ENCODE peak calls at places on chromosomes 12 and 14, in six cellular contexts. One of them, this sample, is unnamed.

GRCh38 chr14:22112004-22112403 is 438.4 kb upstream of the OR4E1 start:
- DNase-seq in renal cortical epithelial cell: no peak
- DNase-seq in NCI-H1105 treated with DMSO at 0.1 percent for 48 hours: no peak
- DNase-seq in stimulated activated CD4-positive, alpha-beta T cell treated with anti-CD3 and anti-CD28 coated beads, Interleukin-15, amount 100 ng/mL, for 24 hours: peak
- DNase-seq in anterior cingulate cortex: no peak
- DNase-seq in thoracic aorta: no peak
- DNase-seq in this sample: no peak

GRCh38 chr12:67646775-67647174 is 1.8 kb upstream of the DYRK2 start:
- DNase-seq in thoracic aorta: no peak
- DNase-seq in anterior cingulate cortex: no peak
- DNase-seq in renal cortical epithelial cell: no peak
- DNase-seq in NCI-H1105 treated with DMSO at 0.1 percent for 48 hours: no peak
- DNase-seq in stimulated activated CD4-positive, alpha-beta T cell treated with anti-CD3 and anti-CD28 coated beads, Interleukin-15, amount 100 ng/mL, for 24 hours: no peak
- DNase-seq in this sample: no peak

GRCh38 chr12:131505561-131505960 is 205.3 kb upstream of the SFSWAP start:
- DNase-seq in anterior cingulate cortex: no peak
- DNase-seq in renal cortical epithelial cell: no peak
- DNase-seq in thoracic aorta: no peak
- DNase-seq in NCI-H1105 treated with DMSO at 0.1 percent for 48 hours: no peak
- DNase-seq in stimulated activated CD4-positive, alpha-beta T cell treated with anti-CD3 and anti-CD28 coated beads, Interleukin-15, amount 100 ng/mL, for 24 hours: no peak
- DNase-seq in this sample: no peak

GRCh38 chr12:94987806-94988205 is 15.7 kb downstream of the NDUFA12 start:
- DNase-seq in thoracic aorta: no peak
- DNase-seq in NCI-H1105 treated with DMSO at 0.1 percent for 48 hours: no peak
- DNase-seq in renal cortical epithelial cell: no peak
- DNase-seq in stimulated activated CD4-positive, alpha-beta T cell treated with anti-CD3 and anti-CD28 coated beads, Interleukin-15, amount 100 ng/mL, for 24 hours: no peak
- DNase-seq in anterior cingulate cortex: no peak
- DNase-seq in this sample: no peak

GRCh38 chr12:57001448-57001906 is 4.9 kb downstream of the ZBTB39 start:
- DNase-seq in anterior cingulate cortex: no peak
- DNase-seq in thoracic aorta: no peak
- DNase-seq in renal cortical epithelial cell: peak
- DNase-seq in stimulated activated CD4-positive, alpha-beta T cell treated with anti-CD3 and anti-CD28 coated beads, Interleukin-15, amount 100 ng/mL, for 24 hours: peak
- DNase-seq in NCI-H1105 treated with DMSO at 0.1 percent for 48 hours: peak
- DNase-seq in this sample: peak

GRCh38 chr12:43362910-43363694 is 188.9 kb downstream of the ADAMTS20 start:
- DNase-seq in anterior cingulate cortex: no peak
- DNase-seq in stimulated activated CD4-positive, alpha-beta T cell treated with anti-CD3 and anti-CD28 coated beads, Interleukin-15, amount 100 ng/mL, for 24 hours: no peak
- DNase-seq in NCI-H1105 treated with DMSO at 0.1 percent for 48 hours: no peak
- DNase-seq in thoracic aorta: no peak
- DNase-seq in renal cortical epithelial cell: peak
- DNase-seq in this sample: peak

GRCh38 chr12:13039557-13039956 is 4.6 kb upstream of the FAM234B start:
- DNase-seq in stimulated activated CD4-positive, alpha-beta T cell treated with anti-CD3 and anti-CD28 coated beads, Interleukin-15, amount 100 ng/mL, for 24 hours: no peak
- DNase-seq in NCI-H1105 treated with DMSO at 0.1 percent for 48 hours: no peak
- DNase-seq in thoracic aorta: no peak
- DNase-seq in anterior cingulate cortex: no peak
- DNase-seq in renal cortical epithelial cell: peak
- DNase-seq in this sample: no peak

GRCh38 chr12:116804051-116804450 is 65.9 kb downstream of the RNFT2 start:
- DNase-seq in thoracic aorta: no peak
- DNase-seq in stimulated activated CD4-positive, alpha-beta T cell treated with anti-CD3 and anti-CD28 coated beads, Interleukin-15, amount 100 ng/mL, for 24 hours: no peak
- DNase-seq in anterior cingulate cortex: no peak
- DNase-seq in NCI-H1105 treated with DMSO at 0.1 percent for 48 hours: no peak
- DNase-seq in renal cortical epithelial cell: no peak
- DNase-seq in this sample: no peak

GRCh38 chr14:76720382-76720813 is 40.9 kb upstream of the VASH1 start:
- DNase-seq in NCI-H1105 treated with DMSO at 0.1 percent for 48 hours: peak
- DNase-seq in stimulated activated CD4-positive, alpha-beta T cell treated with anti-CD3 and anti-CD28 coated beads, Interleukin-15, amount 100 ng/mL, for 24 hours: no peak
- DNase-seq in anterior cingulate cortex: no peak
- DNase-seq in renal cortical epithelial cell: no peak
- DNase-seq in thoracic aorta: no peak
- DNase-seq in this sample: no peak

GRCh38 chr12:32158525-32158924 is 51.9 kb downstream of the BICD1 start:
- DNase-seq in anterior cingulate cortex: no peak
- DNase-seq in NCI-H1105 treated with DMSO at 0.1 percent for 48 hours: no peak
- DNase-seq in renal cortical epithelial cell: no peak
- DNase-seq in stimulated activated CD4-positive, alpha-beta T cell treated with anti-CD3 and anti-CD28 coated beads, Interleukin-15, amount 100 ng/mL, for 24 hours: no peak
- DNase-seq in thoracic aorta: no peak
- DNase-seq in this sample: no peak

GRCh38 chr14:101872333-101872732 is 92.0 kb upstream of the DYNC1H1 start:
- DNase-seq in thoracic aorta: no peak
- DNase-seq in anterior cingulate cortex: no peak
- DNase-seq in NCI-H1105 treated with DMSO at 0.1 percent for 48 hours: no peak
- DNase-seq in stimulated activated CD4-positive, alpha-beta T cell treated with anti-CD3 and anti-CD28 coated beads, Interleukin-15, amount 100 ng/mL, for 24 hours: no peak
- DNase-seq in renal cortical epithelial cell: no peak
- DNase-seq in this sample: no peak

GRCh38 chr12:53726946-53727309 is 324 bp downstream of the CALCOCO1 start:
- DNase-seq in NCI-H1105 treated with DMSO at 0.1 percent for 48 hours: no peak
- DNase-seq in thoracic aorta: no peak
- DNase-seq in stimulated activated CD4-positive, alpha-beta T cell treated with anti-CD3 and anti-CD28 coated beads, Interleukin-15, amount 100 ng/mL, for 24 hours: no peak
- DNase-seq in anterior cingulate cortex: no peak
- DNase-seq in renal cortical epithelial cell: peak
- DNase-seq in this sample: no peak

GRCh38 chr12:111685322-111685810 is 390 bp downstream of the BRAP start:
- DNase-seq in renal cortical epithelial cell: no peak
- DNase-seq in thoracic aorta: no peak
- DNase-seq in anterior cingulate cortex: no peak
- DNase-seq in stimulated activated CD4-positive, alpha-beta T cell treated with anti-CD3 and anti-CD28 coated beads, Interleukin-15, amount 100 ng/mL, for 24 hours: no peak
- DNase-seq in NCI-H1105 treated with DMSO at 0.1 percent for 48 hours: no peak
- DNase-seq in this sample: no peak

GRCh38 chr12:105107176-105107496 is 395 bp upstream of the WASHC4 start:
- DNase-seq in anterior cingulate cortex: no peak
- DNase-seq in NCI-H1105 treated with DMSO at 0.1 percent for 48 hours: peak
- DNase-seq in renal cortical epithelial cell: peak
- DNase-seq in stimulated activated CD4-positive, alpha-beta T cell treated with anti-CD3 and anti-CD28 coated beads, Interleukin-15, amount 100 ng/mL, for 24 hours: no peak
- DNase-seq in thoracic aorta: no peak
- DNase-seq in this sample: peak

GRCh38 chr12:76866146-76866545 is 12.7 kb downstream of the CSRP2 start:
- DNase-seq in anterior cingulate cortex: no peak
- DNase-seq in thoracic aorta: no peak
- DNase-seq in stimulated activated CD4-positive, alpha-beta T cell treated with anti-CD3 and anti-CD28 coated beads, Interleukin-15, amount 100 ng/mL, for 24 hours: no peak
- DNase-seq in renal cortical epithelial cell: no peak
- DNase-seq in NCI-H1105 treated with DMSO at 0.1 percent for 48 hours: no peak
- DNase-seq in this sample: no peak

GRCh38 chr14:102209224-102209966 is 69.7 kb downstream of the WDR20 start:
- DNase-seq in stimulated activated CD4-positive, alpha-beta T cell treated with anti-CD3 and anti-CD28 coated beads, Interleukin-15, amount 100 ng/mL, for 24 hours: no peak
- DNase-seq in anterior cingulate cortex: peak
- DNase-seq in renal cortical epithelial cell: peak
- DNase-seq in thoracic aorta: no peak
- DNase-seq in NCI-H1105 treated with DMSO at 0.1 percent for 48 hours: no peak
- DNase-seq in this sample: peak

GRCh38 chr12:96422192-96422591 is 22.0 kb upstream of the CDK17 start:
- DNase-seq in renal cortical epithelial cell: no peak
- DNase-seq in anterior cingulate cortex: no peak
- DNase-seq in NCI-H1105 treated with DMSO at 0.1 percent for 48 hours: no peak
- DNase-seq in stimulated activated CD4-positive, alpha-beta T cell treated with anti-CD3 and anti-CD28 coated beads, Interleukin-15, amount 100 ng/mL, for 24 hours: no peak
- DNase-seq in thoracic aorta: no peak
- DNase-seq in this sample: no peak

GRCh38 chr14:72677664-72678063 is 216.2 kb downstream of the DPF3 start:
- DNase-seq in NCI-H1105 treated with DMSO at 0.1 percent for 48 hours: no peak
- DNase-seq in anterior cingulate cortex: no peak
- DNase-seq in stimulated activated CD4-positive, alpha-beta T cell treated with anti-CD3 and anti-CD28 coated beads, Interleukin-15, amount 100 ng/mL, for 24 hours: no peak
- DNase-seq in renal cortical epithelial cell: no peak
- DNase-seq in thoracic aorta: no peak
- DNase-seq in this sample: peak

GRCh38 chr14:64296561-64296960 is 2.4 kb upstream of the ESR2 start:
- DNase-seq in thoracic aorta: no peak
- DNase-seq in stimulated activated CD4-positive, alpha-beta T cell treated with anti-CD3 and anti-CD28 coated beads, Interleukin-15, amount 100 ng/mL, for 24 hours: no peak
- DNase-seq in anterior cingulate cortex: peak
- DNase-seq in renal cortical epithelial cell: peak
- DNase-seq in NCI-H1105 treated with DMSO at 0.1 percent for 48 hours: no peak
- DNase-seq in this sample: no peak

GRCh38 chr12:84642201-84642600 is 270.4 kb downstream of the SLC6A15 start:
- DNase-seq in anterior cingulate cortex: no peak
- DNase-seq in NCI-H1105 treated with DMSO at 0.1 percent for 48 hours: peak
- DNase-seq in thoracic aorta: no peak
- DNase-seq in renal cortical epithelial cell: no peak
- DNase-seq in stimulated activated CD4-positive, alpha-beta T cell treated with anti-CD3 and anti-CD28 coated beads, Interleukin-15, amount 100 ng/mL, for 24 hours: no peak
- DNase-seq in this sample: no peak

GRCh38 chr12:52285172-52285745 is 6.1 kb downstream of the KRT81 start:
- DNase-seq in NCI-H1105 treated with DMSO at 0.1 percent for 48 hours: no peak
- DNase-seq in anterior cingulate cortex: no peak
- DNase-seq in renal cortical epithelial cell: peak
- DNase-seq in thoracic aorta: no peak
- DNase-seq in stimulated activated CD4-positive, alpha-beta T cell treated with anti-CD3 and anti-CD28 coated beads, Interleukin-15, amount 100 ng/mL, for 24 hours: no peak
- DNase-seq in this sample: peak

GRCh38 chr14:37593496-37594237 is 1.4 kb downstream of the FOXA1 start:
- DNase-seq in thoracic aorta: no peak
- DNase-seq in stimulated activated CD4-positive, alpha-beta T cell treated with anti-CD3 and anti-CD28 coated beads, Interleukin-15, amount 100 ng/mL, for 24 hours: no peak
- DNase-seq in renal cortical epithelial cell: no peak
- DNase-seq in anterior cingulate cortex: no peak
- DNase-seq in NCI-H1105 treated with DMSO at 0.1 percent for 48 hours: peak
- DNase-seq in this sample: no peak

GRCh38 chr12:92002195-92002649 is 143.4 kb downstream of the BTG1 start:
- DNase-seq in anterior cingulate cortex: no peak
- DNase-seq in thoracic aorta: no peak
- DNase-seq in renal cortical epithelial cell: no peak
- DNase-seq in NCI-H1105 treated with DMSO at 0.1 percent for 48 hours: no peak
- DNase-seq in stimulated activated CD4-positive, alpha-beta T cell treated with anti-CD3 and anti-CD28 coated beads, Interleukin-15, amount 100 ng/mL, for 24 hours: no peak
- DNase-seq in this sample: no peak

GRCh38 chr14:65915125-65915524 is 502.6 kb downstream of the FUT8 start:
- DNase-seq in stimulated activated CD4-positive, alpha-beta T cell treated with anti-CD3 and anti-CD28 coated beads, Interleukin-15, amount 100 ng/mL, for 24 hours: no peak
- DNase-seq in anterior cingulate cortex: no peak
- DNase-seq in renal cortical epithelial cell: peak
- DNase-seq in thoracic aorta: no peak
- DNase-seq in NCI-H1105 treated with DMSO at 0.1 percent for 48 hours: no peak
- DNase-seq in this sample: no peak

GRCh38 chr14:91509083-91509877 is 830 bp downstream of the PPP4R3A start:
- DNase-seq in stimulated activated CD4-positive, alpha-beta T cell treated with anti-CD3 and anti-CD28 coated beads, Interleukin-15, amount 100 ng/mL, for 24 hours: peak
- DNase-seq in thoracic aorta: no peak
- DNase-seq in NCI-H1105 treated with DMSO at 0.1 percent for 48 hours: peak
- DNase-seq in renal cortical epithelial cell: peak
- DNase-seq in anterior cingulate cortex: no peak
- DNase-seq in this sample: no peak

GRCh38 chr12:87806310-87806709 is 222.9 kb downstream of the C12orf50 start:
- DNase-seq in stimulated activated CD4-positive, alpha-beta T cell treated with anti-CD3 and anti-CD28 coated beads, Interleukin-15, amount 100 ng/mL, for 24 hours: no peak
- DNase-seq in anterior cingulate cortex: no peak
- DNase-seq in renal cortical epithelial cell: no peak
- DNase-seq in thoracic aorta: no peak
- DNase-seq in NCI-H1105 treated with DMSO at 0.1 percent for 48 hours: no peak
- DNase-seq in this sample: peak

GRCh38 chr12:22361785-22362184 is 27.3 kb upstream of the ST8SIA1 start:
- DNase-seq in renal cortical epithelial cell: no peak
- DNase-seq in thoracic aorta: no peak
- DNase-seq in NCI-H1105 treated with DMSO at 0.1 percent for 48 hours: no peak
- DNase-seq in stimulated activated CD4-positive, alpha-beta T cell treated with anti-CD3 and anti-CD28 coated beads, Interleukin-15, amount 100 ng/mL, for 24 hours: no peak
- DNase-seq in anterior cingulate cortex: no peak
- DNase-seq in this sample: no peak

GRCh38 chr14:61502459-61503093 is 181.2 kb downstream of the PRKCH start:
- DNase-seq in anterior cingulate cortex: no peak
- DNase-seq in renal cortical epithelial cell: peak
- DNase-seq in NCI-H1105 treated with DMSO at 0.1 percent for 48 hours: no peak
- DNase-seq in thoracic aorta: no peak
- DNase-seq in stimulated activated CD4-positive, alpha-beta T cell treated with anti-CD3 and anti-CD28 coated beads, Interleukin-15, amount 100 ng/mL, for 24 hours: peak
- DNase-seq in this sample: no peak

GRCh38 chr14:95151561-95151960 is 5.8 kb downstream of the DICER1 start:
- DNase-seq in renal cortical epithelial cell: peak
- DNase-seq in anterior cingulate cortex: no peak
- DNase-seq in thoracic aorta: no peak
- DNase-seq in stimulated activated CD4-positive, alpha-beta T cell treated with anti-CD3 and anti-CD28 coated beads, Interleukin-15, amount 100 ng/mL, for 24 hours: no peak
- DNase-seq in NCI-H1105 treated with DMSO at 0.1 percent for 48 hours: no peak
- DNase-seq in this sample: peak

GRCh38 chr12:88309546-88309945 is 167.4 kb downstream of the TMTC3 start:
- DNase-seq in NCI-H1105 treated with DMSO at 0.1 percent for 48 hours: no peak
- DNase-seq in anterior cingulate cortex: no peak
- DNase-seq in thoracic aorta: no peak
- DNase-seq in stimulated activated CD4-positive, alpha-beta T cell treated with anti-CD3 and anti-CD28 coated beads, Interleukin-15, amount 100 ng/mL, for 24 hours: no peak
- DNase-seq in renal cortical epithelial cell: no peak
- DNase-seq in this sample: no peak

GRCh38 chr12:132435486-132436187 is 54.3 kb upstream of the FBRSL1 start:
- DNase-seq in stimulated activated CD4-positive, alpha-beta T cell treated with anti-CD3 and anti-CD28 coated beads, Interleukin-15, amount 100 ng/mL, for 24 hours: no peak
- DNase-seq in NCI-H1105 treated with DMSO at 0.1 percent for 48 hours: no peak
- DNase-seq in anterior cingulate cortex: no peak
- DNase-seq in thoracic aorta: no peak
- DNase-seq in renal cortical epithelial cell: no peak
- DNase-seq in this sample: no peak

GRCh38 chr12:3532931-3533702 is 42.1 kb downstream of the PRMT8 start:
- DNase-seq in anterior cingulate cortex: no peak
- DNase-seq in stimulated activated CD4-positive, alpha-beta T cell treated with anti-CD3 and anti-CD28 coated beads, Interleukin-15, amount 100 ng/mL, for 24 hours: no peak
- DNase-seq in renal cortical epithelial cell: no peak
- DNase-seq in thoracic aorta: no peak
- DNase-seq in NCI-H1105 treated with DMSO at 0.1 percent for 48 hours: no peak
- DNase-seq in this sample: no peak

GRCh38 chr12:576613-577110 is 86.6 kb downstream of the NINJ2 start:
- DNase-seq in NCI-H1105 treated with DMSO at 0.1 percent for 48 hours: no peak
- DNase-seq in renal cortical epithelial cell: no peak
- DNase-seq in thoracic aorta: no peak
- DNase-seq in anterior cingulate cortex: no peak
- DNase-seq in stimulated activated CD4-positive, alpha-beta T cell treated with anti-CD3 and anti-CD28 coated beads, Interleukin-15, amount 100 ng/mL, for 24 hours: no peak
- DNase-seq in this sample: no peak

GRCh38 chr12:44763021-44763420 is 113.1 kb downstream of the NELL2 start:
- DNase-seq in renal cortical epithelial cell: no peak
- DNase-seq in NCI-H1105 treated with DMSO at 0.1 percent for 48 hours: no peak
- DNase-seq in thoracic aorta: no peak
- DNase-seq in anterior cingulate cortex: no peak
- DNase-seq in stimulated activated CD4-positive, alpha-beta T cell treated with anti-CD3 and anti-CD28 coated beads, Interleukin-15, amount 100 ng/mL, for 24 hours: no peak
- DNase-seq in this sample: no peak

GRCh38 chr14:37196604-37197420 is 925 bp upstream of the MIPOL1 start:
- DNase-seq in thoracic aorta: no peak
- DNase-seq in anterior cingulate cortex: no peak
- DNase-seq in NCI-H1105 treated with DMSO at 0.1 percent for 48 hours: no peak
- DNase-seq in renal cortical epithelial cell: no peak
- DNase-seq in stimulated activated CD4-positive, alpha-beta T cell treated with anti-CD3 and anti-CD28 coated beads, Interleukin-15, amount 100 ng/mL, for 24 hours: no peak
- DNase-seq in this sample: no peak